ENCODE peak calls at places on chromosomes 3 and 15, in six cellular contexts. B is adrenal gland, L is breast epithelium, Z is body of pancreas, J is spleen, I is endothelial cell of umbilical vein. P is an unnamed sample.
A peak's percentile ranks its signal among the peaks of the same experiment; 100 is the strongest.

GRCh38 chr15:52436971-52437370 is 91.7 kb downstream of the MYO5A start:
- DNase-seq in B (no peak), L (no peak), Z (no peak), J (no peak), I (no peak), P (no peak)

GRCh38 chr3:150577854-150578253 is 25.3 kb upstream of the SELENOT start:
- DNase-seq in B (no peak), L (no peak), Z (no peak), J (no peak), I (peak; percentile 43), P (no peak)

GRCh38 chr3:52879090-52879489 is 18.3 kb downstream of the STIMATE start:
- DNase-seq in B (no peak), L (no peak), Z (no peak), J (no peak), I (no peak), P (no peak)

GRCh38 chr3:13541691-13542090 is 7.2 kb upstream of the FBLN2 start:
- DNase-seq in B (no peak), L (no peak), Z (no peak), J (no peak), I (no peak), P (no peak)

GRCh38 chr15:74598126-74598842 is 17.4 kb upstream of the CLK3 start:
- DNase-seq in B (peak; percentile 95), L (peak; percentile 96), Z (peak; percentile 96), J (peak; percentile 96), I (peak; percentile 92), P (peak; percentile 98)

GRCh38 chr3:60536420-60536819 is 714.8 kb downstream of the FHIT start:
- DNase-seq in B (no peak), L (no peak), Z (no peak), J (no peak), I (no peak), P (peak; percentile 44)

GRCh38 chr3:36219398-36219797 is 160.9 kb upstream of the STAC start:
- DNase-seq in B (no peak), L (no peak), Z (no peak), J (no peak), I (no peak), P (no peak)

GRCh38 chr3:111721702-111722205 is 126.6 kb upstream of the ZBED2 start:
- DNase-seq in B (no peak), L (no peak), Z (no peak), J (no peak), I (no peak), P (no peak)

GRCh38 chr3:101036213-101036618 is 43.0 kb upstream of the ABI3BP start:
- DNase-seq in B (no peak), L (no peak), Z (peak; percentile 58), J (no peak), I (peak; percentile 84), P (peak; percentile 72)

GRCh38 chr3:11367116-11367781 is 95.1 kb downstream of the ATG7 start:
- DNase-seq in B (no peak), L (no peak), Z (no peak), J (no peak), I (peak; percentile 82), P (peak; percentile 33)

GRCh38 chr15:88440021-88440420 is 27.2 kb downstream of the MRPL46 start:
- DNase-seq in B (no peak), L (no peak), Z (no peak), J (no peak), I (peak; percentile 8), P (no peak)

GRCh38 chr15:28911295-28911979 is 25.7 kb downstream of the APBA2 start:
- DNase-seq in B (no peak), L (no peak), Z (no peak), J (peak; percentile 37), I (no peak), P (no peak)

GRCh38 chr3:57652203-57652602 is 40.7 kb downstream of the DENND6A start:
- DNase-seq in B (no peak), L (no peak), Z (no peak), J (no peak), I (no peak), P (no peak)

GRCh38 chr3:37993811-37994638 is 3.4 kb downstream of the VILL start:
- DNase-seq in B (peak; percentile 71), L (peak; percentile 63), Z (peak; percentile 51), J (peak; percentile 95), I (peak; percentile 76), P (peak; percentile 75)

GRCh38 chr3:11568503-11569155 is 75.1 kb downstream of the VGLL4 start:
- DNase-seq in B (peak; percentile 85), L (no peak), Z (peak; percentile 39), J (no peak), I (peak; percentile 97), P (peak; percentile 26)

GRCh38 chr15:66644815-66645345 is 57.2 kb upstream of the SMAD6 start:
- DNase-seq in B (no peak), L (no peak), Z (no peak), J (peak; percentile 39), I (peak; percentile 74), P (no peak)

GRCh38 chr3:112308151-112308911 is 14.3 kb upstream of the SLC9C1 start:
- DNase-seq in B (no peak), L (no peak), Z (peak; percentile 31), J (no peak), I (no peak), P (peak; percentile 36)

GRCh38 chr15:37112171-37112570 is 11.8 kb upstream of the MEIS2 start:
- DNase-seq in B (no peak), L (no peak), Z (no peak), J (no peak), I (no peak), P (no peak)
- H3K4me1 ChIP-seq in B (peaks cover 4% of the 10 kb centered on the region), L (no peaks in the 10 kb centered on the region), Z (peaks cover 12% of the 10 kb centered on the region), J (no peaks in the 10 kb centered on the region), I (peaks cover 2% of the 10 kb centered on the region), P (no peaks in the 10 kb centered on the region)

DNA sequence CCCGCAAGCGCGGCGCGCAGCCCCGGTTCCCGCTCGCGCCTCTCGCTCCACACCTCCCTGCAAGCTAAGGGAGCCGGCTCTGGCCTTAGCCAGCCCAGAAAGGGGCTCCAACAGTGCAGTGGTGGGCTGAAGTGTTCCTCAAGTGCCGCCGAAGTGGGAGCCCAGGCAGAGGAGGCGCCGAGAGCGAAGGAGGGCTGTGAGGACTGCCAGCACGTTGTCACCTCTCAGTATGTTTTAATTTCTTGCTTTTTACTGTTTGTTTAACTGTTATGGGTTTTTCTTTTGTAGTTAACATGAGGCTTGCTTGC is 1525.7 kb downstream of the SI start:
- DNase-seq in B (no peak), L (no peak), Z (no peak), J (peak; percentile 63), I (no peak), P (no peak)
- TF ChIP-seq POLR2A in B (no peak), L (no peak), Z (no peak), J (no peak), I (no peak), P (no peak)

DNA sequence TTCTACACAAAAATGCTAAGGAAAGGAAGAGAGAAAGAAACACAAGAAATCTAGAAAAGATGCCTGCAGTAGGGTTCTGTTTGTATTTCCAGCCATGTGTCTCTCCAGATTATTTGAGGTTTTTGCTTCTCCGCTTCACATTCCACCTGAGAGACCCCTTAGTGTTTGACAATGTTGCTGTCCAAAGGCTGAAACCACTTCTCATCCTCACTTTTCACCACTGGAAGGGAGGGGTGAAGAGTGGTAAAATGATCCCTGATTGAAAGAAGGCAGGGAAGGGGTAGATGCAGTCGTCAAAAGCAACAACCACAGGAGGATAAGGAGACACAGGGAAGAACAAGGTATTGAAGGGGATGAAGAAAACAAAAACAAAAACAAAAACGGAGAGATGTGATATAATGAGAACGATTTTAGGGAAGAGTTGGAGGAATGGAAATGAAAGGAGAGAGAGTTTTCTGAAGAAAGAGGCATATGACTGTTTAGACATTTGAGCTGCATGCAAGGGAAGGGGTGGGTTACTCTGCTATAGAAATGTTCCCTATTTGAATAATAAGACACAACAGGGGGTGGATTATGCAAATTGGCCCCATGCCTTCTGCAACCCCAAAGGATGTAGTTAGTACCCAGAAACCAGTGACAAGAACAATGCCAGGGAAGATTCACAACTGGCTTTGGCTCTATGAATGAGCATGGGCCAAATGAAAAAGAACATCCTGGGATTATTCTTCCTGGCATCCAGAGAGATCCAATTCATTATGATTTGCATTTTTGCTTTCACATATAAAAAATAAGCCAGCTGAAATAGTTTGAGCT is 235.9 kb downstream of the GAP43 start:
- DNase-seq in B (no peak), L (no peak), Z (no peak), J (no peak), I (no peak), P (no peak)
- H3K4me1 ChIP-seq in B (no peaks in the 10 kb centered on the region), L (no peaks in the 10 kb centered on the region), Z (no peaks in the 10 kb centered on the region), J (no peaks in the 10 kb centered on the region), I (no peaks in the 10 kb centered on the region), P (no peaks in the 10 kb centered on the region)

GRCh38 chr3:136437006-136437405 is 186.9 kb downstream of the PCCB start:
- DNase-seq in B (no peak), L (no peak), Z (no peak), J (no peak), I (peak; percentile 27), P (no peak)
- TF ChIP-seq POLR2A in B (no peak), L (no peak), Z (no peak), J (no peak), I (no peak), P (no peak)

GRCh38 chr3:28347374-28348285 is 891 bp upstream of the ZCWPW2 start:
- DNase-seq in B (no peak), L (no peak), Z (no peak), J (no peak), I (no peak), P (no peak)

GRCh38 chr3:28348286-28348636 is 260 bp upstream of the ZCWPW2 start:
- DNase-seq in B (no peak), L (no peak), Z (no peak), J (no peak), I (no peak), P (no peak)

GRCh38 chr3:28345690-28346089 is 2.8 kb upstream of the ZCWPW2 start:
- DNase-seq in B (no peak), L (no peak), Z (no peak), J (no peak), I (no peak), P (no peak)

GRCh38 chr3:28349397-28350000 is 875 bp upstream of the AZI2 start:
- DNase-seq in B (no peak), L (no peak), Z (no peak), J (no peak), I (no peak), P (no peak)

DNA sequence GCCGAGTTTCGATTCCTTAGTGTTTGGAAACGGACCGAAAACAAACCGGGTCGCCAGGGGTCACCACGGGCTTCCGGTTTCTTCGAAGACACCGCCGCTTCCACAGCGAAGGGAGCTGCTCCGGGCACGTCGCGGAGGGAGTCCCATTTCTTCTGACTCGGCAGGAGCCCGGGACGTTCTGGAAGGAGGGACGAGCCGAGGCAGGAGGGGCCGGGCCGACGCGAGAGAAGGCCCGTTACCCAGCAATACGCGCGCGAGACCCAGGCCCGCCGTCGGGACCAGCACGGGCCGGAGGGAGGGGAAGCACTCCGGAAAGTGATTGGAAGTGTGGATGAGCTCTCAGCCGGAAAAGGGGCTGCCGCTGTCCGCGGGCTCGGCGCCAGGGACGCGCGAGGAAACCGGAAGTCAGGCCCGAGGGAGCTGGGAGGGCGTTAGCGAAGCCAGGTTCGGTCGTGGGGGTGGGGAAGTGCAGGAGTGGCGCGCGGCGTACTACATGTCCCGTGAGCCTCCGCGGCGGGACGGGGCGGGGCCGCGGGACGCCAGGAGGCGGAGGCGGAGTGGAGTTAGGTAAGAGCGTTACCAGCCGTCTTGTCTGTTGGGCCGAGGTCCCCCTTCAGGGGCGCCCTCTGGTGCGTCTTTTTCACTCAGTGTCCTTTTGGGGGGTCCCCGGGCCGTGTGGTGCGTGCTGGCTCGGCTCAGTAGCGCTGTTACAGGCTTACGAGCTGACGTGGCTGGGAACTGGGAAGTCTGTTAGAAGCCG is at the start of the genes AZI2 and ZCWPW2:
- DNase-seq in B (peak; percentile 98), L (peak; percentile 94), Z (peak; percentile 97), J (peak; percentile 98), I (peak; percentile 95), P (peak; percentile 97)
- H3K4me1 ChIP-seq in B (no peaks in the 10 kb centered on the region), L (no peaks in the 10 kb centered on the region), Z (peaks cover 25% of the 10 kb centered on the region), J (peaks cover 44% of the 10 kb centered on the region), I (peaks cover 16% of the 10 kb centered on the region), P (peaks cover 25% of the 10 kb centered on the region)